ENCODE peak calls at places on chromosomes 5 and 9, in ten cellular contexts. One of them, this sample, is unnamed.

GRCh38 chr9:94757158-94757557 is 30.7 kb downstream of the AOPEP start:
- DNase-seq in A549: no peak
- DNase-seq in Peyer's patch: no peak
- DNase-seq in upper lobe of left lung: no peak
- DNase-seq in brain microvascular endothelial cell: peak
- DNase-seq in PC-9: no peak
- DNase-seq in CD8-positive, alpha-beta T cell: no peak
- DNase-seq in kidney: no peak
- DNase-seq in lower leg skin: no peak
- DNase-seq in HL-60: no peak
- DNase-seq in this sample: peak

GRCh38 chr9:116605904-116606341 is 81.2 kb upstream of the TRIM32 start:
- DNase-seq in A549: no peak
- DNase-seq in kidney: no peak
- DNase-seq in lower leg skin: peak
- DNase-seq in CD8-positive, alpha-beta T cell: no peak
- DNase-seq in PC-9: no peak
- DNase-seq in brain microvascular endothelial cell: no peak
- DNase-seq in upper lobe of left lung: no peak
- DNase-seq in Peyer's patch: no peak
- DNase-seq in HL-60: no peak
- DNase-seq in this sample: no peak

GRCh38 chr9:6926436-6926835 is 168.7 kb downstream of the KDM4C start:
- DNase-seq in PC-9: no peak
- DNase-seq in A549: no peak
- DNase-seq in brain microvascular endothelial cell: no peak
- DNase-seq in kidney: no peak
- DNase-seq in lower leg skin: no peak
- DNase-seq in CD8-positive, alpha-beta T cell: no peak
- DNase-seq in HL-60: no peak
- DNase-seq in Peyer's patch: no peak
- DNase-seq in upper lobe of left lung: no peak
- DNase-seq in this sample: no peak

GRCh38 chr5:178551059-178551458 is 39.1 kb downstream of the COL23A1 start:
- DNase-seq in kidney: no peak
- DNase-seq in lower leg skin: no peak
- DNase-seq in A549: peak
- DNase-seq in upper lobe of left lung: no peak
- DNase-seq in brain microvascular endothelial cell: no peak
- DNase-seq in PC-9: peak
- DNase-seq in Peyer's patch: no peak
- DNase-seq in HL-60: no peak
- DNase-seq in CD8-positive, alpha-beta T cell: no peak
- DNase-seq in this sample: peak

GRCh38 chr5:25553082-25553481 is 908.3 kb upstream of the CDH10 start:
- DNase-seq in A549: no peak
- DNase-seq in lower leg skin: no peak
- DNase-seq in CD8-positive, alpha-beta T cell: no peak
- DNase-seq in Peyer's patch: no peak
- DNase-seq in upper lobe of left lung: no peak
- DNase-seq in kidney: no peak
- DNase-seq in PC-9: no peak
- DNase-seq in brain microvascular endothelial cell: no peak
- DNase-seq in HL-60: no peak
- DNase-seq in this sample: no peak

GRCh38 chr5:125274938-125275759 is 528.7 kb upstream of the ZNF608 start:
- DNase-seq in brain microvascular endothelial cell: peak
- DNase-seq in HL-60: no peak
- DNase-seq in PC-9: no peak
- DNase-seq in Peyer's patch: no peak
- DNase-seq in A549: no peak
- DNase-seq in kidney: no peak
- DNase-seq in upper lobe of left lung: no peak
- DNase-seq in CD8-positive, alpha-beta T cell: no peak
- DNase-seq in lower leg skin: no peak
- DNase-seq in this sample: peak

GRCh38 chr5:179228341-179229121 is 116.7 kb downstream of the ADAMTS2 start:
- DNase-seq in PC-9: no peak
- DNase-seq in upper lobe of left lung: peak
- DNase-seq in kidney: peak
- DNase-seq in CD8-positive, alpha-beta T cell: no peak
- DNase-seq in A549: no peak
- DNase-seq in Peyer's patch: peak
- DNase-seq in brain microvascular endothelial cell: no peak
- DNase-seq in lower leg skin: peak
- DNase-seq in HL-60: no peak
- DNase-seq in this sample: no peak

GRCh38 chr9:77132991-77133390 is 44.3 kb upstream of the VPS13A start:
- DNase-seq in brain microvascular endothelial cell: no peak
- DNase-seq in kidney: no peak
- DNase-seq in lower leg skin: no peak
- DNase-seq in HL-60: no peak
- DNase-seq in CD8-positive, alpha-beta T cell: no peak
- DNase-seq in Peyer's patch: no peak
- DNase-seq in upper lobe of left lung: no peak
- DNase-seq in A549: no peak
- DNase-seq in PC-9: no peak
- DNase-seq in this sample: no peak

GRCh38 chr5:184461-184860 is 6.8 kb upstream of the LRRC14B start:
- DNase-seq in kidney: no peak
- DNase-seq in lower leg skin: no peak
- DNase-seq in Peyer's patch: no peak
- DNase-seq in upper lobe of left lung: no peak
- DNase-seq in PC-9: no peak
- DNase-seq in A549: no peak
- DNase-seq in CD8-positive, alpha-beta T cell: no peak
- DNase-seq in HL-60: no peak
- DNase-seq in brain microvascular endothelial cell: no peak
- DNase-seq in this sample: no peak

DNA sequence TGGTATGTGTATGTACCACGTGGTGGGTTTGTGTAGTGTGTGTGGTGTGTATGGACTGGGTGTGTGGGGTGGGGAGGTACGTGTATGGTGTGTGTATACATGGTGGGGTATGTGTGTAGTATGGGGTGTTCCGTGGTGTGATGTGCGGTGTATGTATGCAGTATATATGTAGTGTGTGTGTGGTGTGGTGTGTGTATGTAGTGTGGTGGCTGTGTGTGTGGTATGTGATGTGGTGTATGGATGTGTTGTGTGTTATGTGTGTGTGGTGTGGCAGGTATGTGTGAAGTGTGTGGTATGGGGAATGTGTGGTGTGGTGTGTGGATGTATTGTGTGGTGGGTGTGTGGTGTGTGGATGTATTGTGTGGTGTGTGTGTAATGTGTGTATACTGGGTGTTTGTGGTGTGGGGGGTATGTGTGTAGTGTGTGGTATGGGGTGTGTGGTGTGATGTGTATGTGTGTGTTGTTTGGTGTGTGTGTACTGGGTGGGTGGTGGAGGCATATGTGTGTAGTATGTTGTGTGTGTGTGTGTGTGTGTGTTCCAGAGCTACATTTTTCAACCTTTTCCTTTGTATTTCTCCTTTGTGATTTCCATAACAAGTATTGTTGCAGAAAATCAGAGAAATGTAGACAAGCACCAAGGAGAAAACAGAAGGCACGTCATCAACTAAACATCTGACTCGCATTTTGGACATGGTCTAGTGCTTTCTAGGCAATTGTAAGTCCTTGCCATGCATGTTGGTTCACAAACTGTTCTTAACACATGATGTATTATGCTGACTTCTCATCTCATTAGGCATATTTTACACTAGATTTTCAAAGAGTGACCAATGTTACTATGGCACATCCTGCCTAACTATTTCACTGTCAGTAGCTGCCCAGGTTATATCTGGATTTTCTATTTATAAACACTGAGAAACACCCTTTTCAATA is 13.2 kb downstream of the SEMA4D start:
- DNase-seq in kidney: no peak
- DNase-seq in A549: no peak
- DNase-seq in Peyer's patch: no peak
- DNase-seq in upper lobe of left lung: no peak
- DNase-seq in CD8-positive, alpha-beta T cell: no peak
- DNase-seq in PC-9: no peak
- DNase-seq in lower leg skin: peak
- DNase-seq in brain microvascular endothelial cell: no peak
- DNase-seq in HL-60: no peak
- DNase-seq in this sample: no peak
- H3K4me3 ChIP-seq in kidney: peak
- H3K4me3 ChIP-seq in A549: no peak
- H3K4me3 ChIP-seq in Peyer's patch: peak
- H3K4me3 ChIP-seq in upper lobe of left lung: peak
- H3K4me3 ChIP-seq in CD8-positive, alpha-beta T cell: peak
- H3K4me3 ChIP-seq in PC-9: no peak
- H3K4me3 ChIP-seq in lower leg skin: no peak
- H3K4me3 ChIP-seq in brain microvascular endothelial cell: no peak
- H3K4me3 ChIP-seq in HL-60: no peak
- H3K4me3 ChIP-seq in this sample: no peak

GRCh38 chr5:78550891-78551290 is 97.7 kb downstream of the LHFPL2 start:
- DNase-seq in kidney: no peak
- DNase-seq in A549: no peak
- DNase-seq in lower leg skin: no peak
- DNase-seq in brain microvascular endothelial cell: no peak
- DNase-seq in upper lobe of left lung: no peak
- DNase-seq in HL-60: no peak
- DNase-seq in CD8-positive, alpha-beta T cell: no peak
- DNase-seq in Peyer's patch: no peak
- DNase-seq in PC-9: no peak
- DNase-seq in this sample: no peak
- TF ChIP-seq CTCF in kidney: no peak
- TF ChIP-seq CTCF in A549: no peak
- TF ChIP-seq CTCF in lower leg skin: no peak
- TF ChIP-seq CTCF in brain microvascular endothelial cell: no peak
- TF ChIP-seq CTCF in upper lobe of left lung: no peak
- TF ChIP-seq CTCF in HL-60: no peak
- TF ChIP-seq CTCF in CD8-positive, alpha-beta T cell: no peak
- TF ChIP-seq CTCF in Peyer's patch: no peak
- TF ChIP-seq CTCF in PC-9: no peak
- TF ChIP-seq CTCF in this sample: no peak

DNA sequence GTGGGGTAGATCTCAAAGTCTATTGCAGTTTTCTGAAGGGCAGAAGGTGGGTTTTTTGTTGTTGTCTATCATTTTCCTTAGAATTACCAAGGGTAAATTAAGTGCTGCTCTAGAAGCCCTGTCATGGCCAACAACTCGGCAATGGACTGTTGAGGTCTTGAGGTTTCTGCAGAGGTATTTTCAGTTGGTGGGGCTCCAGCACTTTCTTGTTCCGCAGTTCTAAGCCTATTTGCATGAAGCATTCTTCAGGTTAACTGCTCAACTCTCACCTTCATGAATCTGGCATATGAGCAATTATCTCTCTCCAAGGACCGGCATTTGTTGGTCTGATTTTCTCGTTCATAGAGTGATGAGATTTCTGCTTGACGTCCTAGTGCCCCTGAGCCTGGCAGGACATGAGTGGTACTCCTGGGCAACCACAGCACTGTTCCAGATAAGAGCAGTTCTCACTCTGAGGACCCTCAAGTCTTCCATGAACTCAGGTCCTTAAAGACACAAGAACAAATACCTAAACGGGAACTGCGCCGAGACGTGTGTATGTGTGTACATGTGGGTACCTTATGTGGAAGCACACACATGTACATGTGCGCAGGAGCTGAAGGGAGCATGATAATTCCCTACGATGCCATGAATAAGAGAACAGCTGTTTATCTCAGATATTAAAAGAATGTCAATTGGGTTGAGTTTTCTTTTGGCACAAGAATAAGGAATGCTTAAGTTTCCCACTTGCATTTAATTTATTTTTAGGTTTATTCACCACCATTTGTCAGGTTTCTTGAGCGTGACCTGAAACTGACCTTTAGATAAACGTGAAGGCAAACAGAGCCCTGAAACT is 544.6 kb downstream of the CSNK1G3 start:
- DNase-seq in lower leg skin: no peak
- DNase-seq in brain microvascular endothelial cell: no peak
- DNase-seq in upper lobe of left lung: no peak
- DNase-seq in CD8-positive, alpha-beta T cell: no peak
- DNase-seq in A549: no peak
- DNase-seq in Peyer's patch: peak
- DNase-seq in HL-60: no peak
- DNase-seq in PC-9: no peak
- DNase-seq in kidney: no peak
- DNase-seq in this sample: peak
- H3K4me3 ChIP-seq in lower leg skin: no peak
- H3K4me3 ChIP-seq in brain microvascular endothelial cell: no peak
- H3K4me3 ChIP-seq in upper lobe of left lung: peak
- H3K4me3 ChIP-seq in CD8-positive, alpha-beta T cell: no peak
- H3K4me3 ChIP-seq in A549: no peak
- H3K4me3 ChIP-seq in Peyer's patch: peak
- H3K4me3 ChIP-seq in HL-60: no peak
- H3K4me3 ChIP-seq in PC-9: no peak
- H3K4me3 ChIP-seq in kidney: no peak
- H3K4me3 ChIP-seq in this sample: no peak

GRCh38 chr5:6712582-6713273 is 504 bp upstream of the TENT4A start:
- DNase-seq in kidney: peak
- DNase-seq in brain microvascular endothelial cell: peak
- DNase-seq in upper lobe of left lung: no peak
- DNase-seq in lower leg skin: peak
- DNase-seq in CD8-positive, alpha-beta T cell: peak
- DNase-seq in Peyer's patch: peak
- DNase-seq in HL-60: peak
- DNase-seq in PC-9: peak
- DNase-seq in A549: peak
- DNase-seq in this sample: peak

GRCh38 chr5:6711409-6712135 is 1.7 kb upstream of the TENT4A start:
- DNase-seq in CD8-positive, alpha-beta T cell: no peak
- DNase-seq in brain microvascular endothelial cell: no peak
- DNase-seq in upper lobe of left lung: no peak
- DNase-seq in kidney: no peak
- DNase-seq in A549: no peak
- DNase-seq in HL-60: no peak
- DNase-seq in lower leg skin: peak
- DNase-seq in Peyer's patch: no peak
- DNase-seq in PC-9: no peak
- DNase-seq in this sample: no peak

GRCh38 chr5:6710551-6711318 is 2.5 kb upstream of the TENT4A start:
- DNase-seq in CD8-positive, alpha-beta T cell: no peak
- DNase-seq in A549: no peak
- DNase-seq in lower leg skin: peak
- DNase-seq in Peyer's patch: no peak
- DNase-seq in brain microvascular endothelial cell: no peak
- DNase-seq in HL-60: no peak
- DNase-seq in PC-9: no peak
- DNase-seq in upper lobe of left lung: no peak
- DNase-seq in kidney: no peak
- DNase-seq in this sample: no peak

GRCh38 chr5:6713274-6714181 is at the start of gene TENT4A:
- DNase-seq in upper lobe of left lung: peak
- DNase-seq in PC-9: no peak
- DNase-seq in lower leg skin: peak
- DNase-seq in Peyer's patch: peak
- DNase-seq in HL-60: peak
- DNase-seq in kidney: peak
- DNase-seq in CD8-positive, alpha-beta T cell: peak
- DNase-seq in A549: peak
- DNase-seq in brain microvascular endothelial cell: no peak
- DNase-seq in this sample: peak

DNA sequence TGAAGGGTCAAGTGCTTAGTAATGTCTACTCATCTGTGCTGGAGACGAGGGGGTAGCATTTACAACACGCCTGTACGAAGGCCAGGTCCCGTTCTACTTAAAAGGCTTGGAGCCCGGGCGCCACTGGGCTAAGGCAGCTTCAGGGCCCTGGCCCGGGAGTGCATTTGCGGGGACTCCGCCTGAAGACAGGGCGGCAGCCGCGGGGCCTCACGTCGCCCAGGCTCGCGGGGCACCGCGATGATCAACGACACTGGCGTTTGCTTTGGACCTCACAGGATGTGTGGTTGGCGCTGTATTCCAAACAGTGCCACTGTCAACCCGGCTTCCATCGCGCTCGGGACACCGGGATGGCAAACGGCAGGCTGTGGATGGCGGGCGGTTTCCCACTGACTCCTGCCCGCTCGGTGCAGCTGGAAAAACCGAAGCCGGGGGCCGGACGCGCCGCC is 1.1 kb upstream of the TENT4A start:
- DNase-seq in kidney: peak
- DNase-seq in A549: peak
- DNase-seq in upper lobe of left lung: peak
- DNase-seq in Peyer's patch: peak
- DNase-seq in CD8-positive, alpha-beta T cell: peak
- DNase-seq in brain microvascular endothelial cell: peak
- DNase-seq in PC-9: peak
- DNase-seq in HL-60: no peak
- DNase-seq in lower leg skin: peak
- DNase-seq in this sample: peak
- TF ChIP-seq CTCF in kidney: no peak
- TF ChIP-seq CTCF in A549: no peak
- TF ChIP-seq CTCF in upper lobe of left lung: no peak
- TF ChIP-seq CTCF in Peyer's patch: no peak
- TF ChIP-seq CTCF in CD8-positive, alpha-beta T cell: no peak
- TF ChIP-seq CTCF in brain microvascular endothelial cell: no peak
- TF ChIP-seq CTCF in PC-9: no peak
- TF ChIP-seq CTCF in HL-60: no peak
- TF ChIP-seq CTCF in lower leg skin: no peak
- TF ChIP-seq CTCF in this sample: peak

This sample was measured in cardiac fibroblast.